ENCODE peak calls at places on chromosome 1, in nine cellular contexts. R is pancreas, P is PC-3, Y is upper lobe of right lung, B is PC-9, W is prostate gland, Q is cardiac muscle cell, J is astrocyte of the spinal cord, T is breast epithelium. M is an unnamed sample.

GRCh38 chr1:32128479-32128878 is 20.6 kb downstream of the KPNA6 start:
- DNase-seq in T (no peak), B (no peak), Y (no peak), R (no peak), J (no peak), P (no peak), W (no peak), Q (no peak), M (no peak)

GRCh38 chr1:235703516-235703915 is 53.9 kb upstream of the GNG4 start:
- DNase-seq in R (no peak), W (no peak), J (peak), P (peak), Y (no peak), Q (peak), T (no peak), B (no peak), M (peak)

GRCh38 chr1:243438815-243439214 is 183.0 kb downstream of the SDCCAG8 start:
- DNase-seq in P (no peak), Q (peak), Y (no peak), T (no peak), B (no peak), W (no peak), R (no peak), J (no peak), M (peak)

GRCh38 chr1:17340358-17340757 is 31.6 kb upstream of the PADI6 start:
- DNase-seq in Q (no peak), P (peak), Y (no peak), W (no peak), J (no peak), T (no peak), R (no peak), B (peak), M (no peak)

GRCh38 chr1:228689255-228689654 is 46.0 kb upstream of the RHOU start:
- DNase-seq in P (no peak), J (no peak), Y (no peak), W (no peak), R (no peak), T (no peak), B (no peak), Q (no peak), M (no peak)

GRCh38 chr1:178004926-178005391 is 35.1 kb upstream of the SEC16B start:
- DNase-seq in B (no peak), T (no peak), Q (no peak), P (peak), R (no peak), W (no peak), Y (no peak), J (peak), M (peak)

GRCh38 chr1:3170566-3171453 is 101.8 kb downstream of the PRDM16 start:
- DNase-seq in W (peak), Y (peak), T (peak), J (peak), B (no peak), R (peak), P (no peak), Q (peak), M (peak)

GRCh38 chr1:38746966-38747600 is 112.5 kb downstream of the RRAGC start:
- DNase-seq in J (no peak), T (no peak), Q (no peak), W (no peak), R (no peak), Y (no peak), P (no peak), B (no peak), M (no peak)

GRCh38 chr1:186530104-186530503 is 69.2 kb upstream of the PDC start:
- DNase-seq in Y (no peak), J (peak), P (no peak), T (no peak), R (no peak), W (no peak), B (no peak), Q (peak), M (peak)

GRCh38 chr1:167797005-167797404 is 75.2 kb downstream of the MPZL1 start:
- DNase-seq in W (peak), Q (peak), J (peak), Y (peak), P (peak), R (no peak), B (peak), T (peak), M (peak)
- H3K4me3 ChIP-seq in W (no peak), Q (no peak), J (no peak), Y (no peak), P (no peak), R (no peak), B (peak), T (no peak), M (peak)

GRCh38 chr1:59077739-59078503 is 219.0 kb upstream of the FGGY start:
- DNase-seq in T (no peak), Y (no peak), B (no peak), R (no peak), Q (no peak), J (no peak), W (no peak), P (no peak), M (no peak)
- H3K4me3 ChIP-seq in T (no peak), Y (no peak), B (no peak), R (no peak), Q (no peak), J (no peak), W (no peak), P (no peak), M (no peak)

GRCh38 chr1:226736001-226736907 is 2.8 kb downstream of the ITPKB start:
- DNase-seq in Q (peak), J (peak), P (no peak), R (peak), T (no peak), Y (no peak), B (no peak), W (no peak), M (no peak)
- H3K4me3 ChIP-seq in Q (peak), J (peak), P (no peak), R (peak), T (peak), Y (peak), B (no peak), W (peak), M (peak)

GRCh38 chr1:207028884-207029283 is 3.7 kb downstream of the C1orf116 start:
- DNase-seq in Q (no peak), T (no peak), J (no peak), R (no peak), Y (no peak), P (peak), W (no peak), B (no peak), M (no peak)
- H3K4me3 ChIP-seq in Q (no peak), T (no peak), J (no peak), R (peak), Y (peak), P (peak), W (no peak), B (no peak), M (no peak)

GRCh38 chr1:248861621-248862020 is 2.7 kb upstream of the ZNF692 start:
- DNase-seq in R (no peak), Y (no peak), W (no peak), Q (no peak), J (no peak), T (no peak), B (no peak), P (no peak), M (no peak)

GRCh38 chr1:248857749-248858095 is 1.2 kb downstream of the ZNF692 start:
- DNase-seq in B (no peak), P (no peak), Q (no peak), R (no peak), Y (no peak), W (no peak), J (no peak), T (no peak), M (no peak)

GRCh38 chr1:248858096-248858890 is 592 bp downstream of the ZNF692 start:
- DNase-seq in P (peak), R (peak), W (peak), Q (peak), J (peak), Y (peak), B (peak), T (peak), M (peak)

GRCh38 chr1:248858891-248859889 is at the start of gene ZNF692:
- DNase-seq in Y (peak), P (peak), B (peak), R (peak), T (peak), Q (peak), J (peak), W (peak), M (peak)

DNA sequence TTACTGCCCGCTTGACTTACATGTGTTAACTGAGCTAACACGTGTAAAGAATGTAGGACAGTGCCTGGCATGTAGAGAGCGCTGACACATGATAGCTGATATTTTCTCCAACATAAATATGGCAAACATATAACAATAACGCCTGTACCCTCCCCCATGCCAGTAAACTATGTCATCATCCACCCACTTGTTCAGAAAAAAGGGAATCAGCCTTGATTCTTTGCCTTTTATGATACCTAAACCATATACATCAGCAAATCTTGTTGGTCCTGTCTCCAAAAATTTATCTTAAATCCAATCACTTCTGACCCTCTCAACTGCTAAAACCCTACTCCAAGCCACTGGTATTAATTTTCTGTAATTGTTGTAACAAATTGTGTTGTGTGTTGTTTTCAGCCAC is 1.1 kb upstream of the ZNF692 start:
- DNase-seq in R (no peak), P (no peak), Y (no peak), Q (no peak), B (no peak), J (no peak), T (no peak), W (no peak), M (no peak)
- H3K4me3 ChIP-seq in R (no peak), P (no peak), Y (no peak), Q (no peak), B (no peak), J (no peak), T (no peak), W (no peak), M (no peak)

DNA sequence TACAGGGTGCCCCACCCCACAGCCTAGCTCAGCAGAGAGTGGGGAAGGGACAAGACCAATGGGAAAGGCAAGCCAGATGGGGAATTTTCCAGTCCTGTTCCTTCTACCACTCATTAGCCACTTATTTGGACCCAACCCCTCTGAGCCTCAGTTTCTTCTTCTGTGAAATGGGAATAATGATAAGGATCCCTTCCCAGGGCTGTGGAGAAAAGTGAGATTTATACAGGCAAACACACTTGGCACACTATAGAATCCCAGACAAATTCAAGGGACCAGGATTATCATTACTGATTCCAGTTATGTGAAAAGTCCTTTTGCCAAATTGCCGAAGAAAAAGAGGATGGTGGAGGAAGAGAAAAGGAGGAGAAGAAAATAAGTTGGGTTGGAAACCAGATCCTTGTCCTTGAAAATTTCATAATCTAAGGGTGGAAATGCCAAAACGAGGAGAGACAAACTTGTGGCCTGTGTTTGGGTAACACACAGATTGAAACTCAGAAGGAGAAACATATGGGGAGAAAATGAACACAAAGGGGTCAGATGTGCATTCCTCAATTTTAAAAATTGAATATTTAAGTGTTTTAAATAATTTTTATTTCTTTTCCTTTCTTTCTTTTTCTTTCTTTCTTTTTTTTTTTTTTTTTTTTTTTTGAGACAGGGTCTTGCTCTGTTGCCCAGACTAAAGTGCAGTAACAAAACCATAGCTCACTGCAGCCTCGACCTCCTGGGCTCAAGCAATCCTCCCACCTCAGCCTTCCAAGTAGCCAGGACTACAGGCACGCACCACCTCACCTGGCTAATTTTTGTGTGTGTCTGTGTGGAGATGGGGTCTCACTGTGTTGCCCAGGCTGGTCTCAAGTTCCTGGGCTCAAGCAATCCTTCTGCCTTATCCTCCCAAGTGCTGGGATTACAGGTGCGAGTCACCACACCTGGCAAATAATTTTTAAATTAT is 9.6 kb downstream of the CAPN2 start:
- DNase-seq in W (no peak), Q (no peak), P (no peak), Y (no peak), J (no peak), R (no peak), B (no peak), T (no peak), M (no peak)
- H3K4me3 ChIP-seq in W (no peak), Q (no peak), P (no peak), Y (no peak), J (no peak), R (no peak), B (no peak), T (no peak), M (no peak)

GRCh38 chr1:218350022-218350525 is 4.9 kb downstream of the TGFB2 start:
- DNase-seq in B (no peak), R (no peak), T (no peak), J (no peak), W (no peak), Y (no peak), P (no peak), Q (no peak), M (no peak)

GRCh38 chr1:218347316-218347712 is 2.2 kb downstream of the TGFB2 start:
- DNase-seq in P (peak), J (peak), Q (peak), W (no peak), T (no peak), Y (no peak), R (no peak), B (peak), M (peak)

GRCh38 chr1:218349365-218350021 is 4.4 kb downstream of the TGFB2 start:
- DNase-seq in T (no peak), R (no peak), W (no peak), Y (no peak), P (peak), J (no peak), Q (no peak), B (no peak), M (peak)

GRCh38 chr1:218347713-218348627 is 2.8 kb downstream of the TGFB2 start:
- DNase-seq in R (no peak), Q (peak), W (no peak), T (peak), P (peak), Y (no peak), J (peak), B (peak), M (peak)

GRCh38 chr1:218348628-218349185 is 3.6 kb downstream of the TGFB2 start:
- DNase-seq in T (no peak), R (no peak), Y (no peak), J (peak), B (no peak), W (no peak), P (peak), Q (peak), M (peak)
- H3K4me3 ChIP-seq in T (peak), R (peak), Y (peak), J (peak), B (peak), W (peak), P (peak), Q (peak), M (peak)

DNA sequence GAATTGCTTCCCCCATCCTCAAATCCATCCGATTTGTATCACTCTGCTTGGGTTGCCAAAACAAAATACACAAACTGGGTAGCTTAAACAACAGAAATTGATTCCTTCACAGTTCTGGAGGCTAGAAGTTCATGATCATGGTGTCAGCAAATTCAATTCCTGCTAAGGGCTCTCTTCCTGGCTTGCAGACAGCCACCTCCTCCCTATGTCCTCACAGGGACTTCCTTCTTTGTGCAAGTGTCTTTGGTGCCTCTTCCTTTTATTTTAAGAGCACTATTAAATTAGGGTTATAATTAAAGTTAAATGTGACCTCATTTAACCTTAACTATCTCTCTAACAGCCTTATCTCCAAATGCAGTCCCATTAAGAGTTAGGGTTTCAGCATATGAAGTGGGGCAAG is 112.8 kb downstream of the PLPP3 start:
- DNase-seq in B (no peak), P (no peak), T (no peak), R (no peak), Q (no peak), Y (no peak), J (no peak), W (no peak), M (no peak)
- H3K4me3 ChIP-seq in B (no peak), P (no peak), T (no peak), R (no peak), Q (no peak), Y (no peak), J (no peak), W (no peak), M (no peak)

M was measured in fibroblast of pulmonary artery.